ENCODE peak calls at places on chromosomes 7 and 10, in five cellular contexts. H is NT2/D1; C is effector memory CD4-positive, alpha-beta T cell; I is HCT116; Z is tibial artery. V is an unnamed sample.

GRCh38 chr10:43683451-43684197 is 34.9 kb upstream of the ZNF32 start:
- DNase-seq in H (peak; percentile 38), C (no peak), I (no peak), Z (no peak), V (peak; percentile 15)

GRCh38 chr7:1670894-1671875 is 1.1 kb downstream of the ELFN1 start:
- DNase-seq in H (no peak), C (no peak), I (no peak), Z (peak; percentile 3), V (no peak)

GRCh38 chr7:142568430-142569097 is 180.7 kb upstream of the PRSS1 start:
- DNase-seq in H (no peak), C (no peak), I (no peak), Z (no peak), V (peak; percentile 70)

GRCh38 chr7:123872908-123873307 is 27.9 kb downstream of the HYAL4 start:
- DNase-seq in H (no peak), C (no peak), I (no peak), Z (no peak), V (no peak)

GRCh38 chr10:79984851-79985250 is 35.9 kb upstream of the SFTPD start:
- DNase-seq in H (no peak), C (no peak), I (peak; percentile 48), Z (no peak), V (no peak)

GRCh38 chr10:113319450-113319849 is 233.4 kb upstream of the HABP2 start:
- DNase-seq in H (no peak), C (no peak), I (no peak), Z (no peak), V (no peak)

GRCh38 chr7:95772298-95772770 is at the start of gene DYNC1I1:
- DNase-seq in H (peak; percentile 16), C (no peak), I (no peak), Z (peak; percentile 52), V (peak; percentile 57)

GRCh38 chr7:19665399-19666008 is 43.3 kb downstream of the POLR1F start:
- DNase-seq in H (no peak), C (no peak), I (peak; percentile 12), Z (no peak), V (peak; percentile 78)

GRCh38 chr7:117896339-117896738 is 23.1 kb upstream of the CTTNBP2 start:
- DNase-seq in H (no peak), C (no peak), I (no peak), Z (no peak), V (no peak)

GRCh38 chr10:79322616-79323566 is 24.4 kb upstream of the PPIF start:
- DNase-seq in H (no peak), C (peak; percentile 79), I (no peak), Z (peak; percentile 75), V (peak; percentile 74)

GRCh38 chr7:98280791-98281756 is at the start of gene BRI3:
- DNase-seq in H (peak; percentile 80), C (peak; percentile 89), I (peak; percentile 64), Z (peak; percentile 86), V (peak; percentile 98)

GRCh38 chr10:35605191-35605590 is at the start of gene GJD4:
- DNase-seq in H (no peak), C (no peak), I (no peak), Z (no peak), V (no peak)

GRCh38 chr7:74482629-74483401 is 29.1 kb downstream of the GTF2IRD1 start:
- DNase-seq in H (no peak), C (no peak), I (peak; percentile 57), Z (no peak), V (peak; percentile 98)

GRCh38 chr10:78570633-78571032 is 498.1 kb upstream of the ZMIZ1 start:
- DNase-seq in H (no peak), C (no peak), I (no peak), Z (no peak), V (no peak)

GRCh38 chr10:12724782-12725579 is 276.5 kb downstream of the CCDC3 start:
- DNase-seq in H (no peak), C (no peak), I (no peak), Z (no peak), V (no peak)

GRCh38 chr7:105806592-105807266 is 69.7 kb downstream of the ATXN7L1 start:
- DNase-seq in H (no peak), C (peak; percentile 10), I (no peak), Z (no peak), V (peak; percentile 75)

GRCh38 chr10:61869772-61870520 is 31.6 kb upstream of the ARID5B start:
- DNase-seq in H (no peak), C (no peak), I (no peak), Z (no peak), V (peak; percentile 58)

GRCh38 chr10:43160067-43160918 is 22.0 kb downstream of the CSGALNACT2 start:
- DNase-seq in H (no peak), C (no peak), I (no peak), Z (no peak), V (peak; percentile 68)

GRCh38 chr7:15667999-15668398 is 18.5 kb downstream of the MEOX2 start:
- DNase-seq in H (no peak), C (no peak), I (no peak), Z (no peak), V (no peak)

GRCh38 chr10:77865585-77866324 is 60.8 kb downstream of the DLG5 start:
- DNase-seq in H (no peak), C (no peak), I (no peak), Z (no peak), V (no peak)

GRCh38 chr10:17001297-17001744 is 128.3 kb downstream of the CUBN start:
- DNase-seq in H (no peak), C (no peak), I (no peak), Z (peak; percentile 58), V (no peak)

GRCh38 chr10:123359539-123359938 is 205.3 kb downstream of the BUB3 start:
- DNase-seq in H (no peak), C (no peak), I (no peak), Z (no peak), V (no peak)

GRCh38 chr7:138875794-138876193 is 77.8 kb upstream of the ATP6V0A4 start:
- DNase-seq in H (no peak), C (peak; percentile 51), I (no peak), Z (no peak), V (peak; percentile 48)

GRCh38 chr7:2201686-2202360 is 30.9 kb downstream of the MAD1L1 start:
- DNase-seq in H (no peak), C (no peak), I (no peak), Z (peak; percentile 2), V (no peak)

GRCh38 chr7:141317033-141317585 is 234.1 kb upstream of the AGK start:
- DNase-seq in H (no peak), C (no peak), I (no peak), Z (no peak), V (no peak)

GRCh38 chr10:94639902-94640301 is 43.6 kb upstream of the CYP2C18 start:
- DNase-seq in H (no peak), C (no peak), I (no peak), Z (no peak), V (no peak)

GRCh38 chr10:35409094-35409582 is 72.8 kb downstream of the CCNY start:
- DNase-seq in H (no peak), C (no peak), I (no peak), Z (peak; percentile 29), V (peak; percentile 88)

GRCh38 chr10:13794982-13795381 is 208.2 kb downstream of the PRPF18 start:
- DNase-seq in H (no peak), C (no peak), I (no peak), Z (no peak), V (no peak)

GRCh38 chr10:45152726-45153125 is 152.0 kb downstream of the ZNF22 start:
- DNase-seq in H (no peak), C (no peak), I (no peak), Z (no peak), V (no peak)

GRCh38 chr7:106652909-106653308 is 8.0 kb downstream of the CCDC71L start:
- DNase-seq in H (no peak), C (no peak), I (no peak), Z (no peak), V (no peak)

GRCh38 chr7:96273716-96274115 is 48.2 kb downstream of the SLC25A13 start:
- DNase-seq in H (no peak), C (no peak), I (no peak), Z (no peak), V (peak; percentile 52)

GRCh38 chr10:119786117-119786769 is 60.4 kb downstream of the INPP5F start:
- DNase-seq in H (peak; percentile 64), C (no peak), I (no peak), Z (no peak), V (peak; percentile 64)

GRCh38 chr10:60032723-60033122 is 126.4 kb upstream of the CCDC6 start:
- DNase-seq in H (peak; percentile 30), C (no peak), I (peak; percentile 47), Z (peak; percentile 57), V (peak; percentile 65)

GRCh38 chr7:23471090-23471859 is 984 bp upstream of the IGF2BP3 start:
- DNase-seq in H (peak; percentile 95), C (no peak), I (peak; percentile 72), Z (no peak), V (peak; percentile 91)

GRCh38 chr7:8668627-8669500 is 235.5 kb downstream of the NXPH1 start:
- DNase-seq in H (no peak), C (no peak), I (no peak), Z (no peak), V (no peak)

GRCh38 chr10:2623675-2624274 is 443.6 kb upstream of the PFKP start:
- DNase-seq in H (no peak), C (no peak), I (no peak), Z (no peak), V (no peak)

GRCh38 chr7:146115665-146116451 is 743 bp upstream of the CNTNAP2 start:
- DNase-seq in H (peak; percentile 93), C (no peak), I (no peak), Z (no peak), V (peak; percentile 83)

GRCh38 chr10:122854648-122855047 is 9.0 kb upstream of the CUZD1 start:
- DNase-seq in H (no peak), C (no peak), I (no peak), Z (no peak), V (peak; percentile 34)

GRCh38 chr7:254337-255037 is 35.5 kb upstream of the FOXL3 start:
- DNase-seq in H (no peak), C (no peak), I (no peak), Z (no peak), V (no peak)

GRCh38 chr7:27242580-27243339 is at the start of gene EVX1:
- DNase-seq in H (no peak), C (peak; percentile 25), I (no peak), Z (no peak), V (no peak)
- H3K27me3 ChIP-seq in H (peaks cover 99% of the 10 kb centered on the region), C (peaks cover 82% of the 10 kb centered on the region), I (no peaks in the 10 kb centered on the region), Z (peaks cover 6% of the 10 kb centered on the region), V (peaks cover 79% of the 10 kb centered on the region)

GRCh38 chr7:157033483-157034473 is 23.3 kb upstream of the MNX1 start:
- DNase-seq in H (no peak), C (no peak), I (no peak), Z (no peak), V (no peak)
- H3K27me3 ChIP-seq in H (peaks cover 8% of the 10 kb centered on the region), C (no peaks in the 10 kb centered on the region), I (no peaks in the 10 kb centered on the region), Z (no peaks in the 10 kb centered on the region), V (peaks cover 43% of the 10 kb centered on the region)

GRCh38 chr10:130772676-130773075 is 538.8 kb downstream of the TCERG1L start:
- DNase-seq in H (no peak), C (no peak), I (no peak), Z (no peak), V (no peak)
- H3K27me3 ChIP-seq in H (no peaks in the 10 kb centered on the region), C (no peaks in the 10 kb centered on the region), I (no peaks in the 10 kb centered on the region), Z (no peaks in the 10 kb centered on the region), V (no peaks in the 10 kb centered on the region)

DNA sequence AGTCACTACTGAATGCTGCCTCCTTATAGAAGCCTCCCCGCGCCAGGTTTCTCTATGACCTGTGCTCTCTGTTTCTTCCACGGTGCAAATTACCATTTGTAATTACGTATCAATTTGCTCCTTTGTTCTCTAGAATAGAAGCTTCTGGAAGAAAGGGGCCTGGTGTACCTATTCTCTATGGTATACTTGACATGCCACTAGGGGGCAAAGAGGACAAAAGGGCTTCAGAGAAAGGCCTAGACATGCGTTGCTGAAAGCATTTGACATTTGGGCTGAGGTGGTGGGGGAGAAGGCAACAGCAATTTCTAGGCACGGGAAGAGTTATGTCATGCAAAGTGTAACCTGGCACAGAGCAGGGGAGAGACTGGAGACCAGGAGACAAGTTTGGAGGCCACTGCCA is 148.7 kb downstream of the WDR11 start:
- DNase-seq in H (no peak), C (no peak), I (no peak), Z (no peak), V (no peak)
- H3K27me3 ChIP-seq in H (no peaks in the 10 kb centered on the region), C (no peaks in the 10 kb centered on the region), I (no peaks in the 10 kb centered on the region), Z (no peaks in the 10 kb centered on the region), V (no peaks in the 10 kb centered on the region)